ENCODE peak calls at places on chromosomes 5 and 9, in four cellular contexts. S, P, R and L are unnamed samples.

GRCh38 chr9:93184439-93185221 is 691 bp downstream of the WNK2 start:
- DNase-seq in R (no peak), P (no peak), S (no peak), L (no peak)

GRCh38 chr5:40631236-40631635 is 48.5 kb upstream of the PTGER4 start:
- DNase-seq in R (no peak), P (no peak), S (no peak), L (no peak)

GRCh38 chr5:168740055-168740820 is 161.1 kb upstream of the PANK3 start:
- DNase-seq in R (no peak), S (no peak), P (no peak), L (no peak)

GRCh38 chr5:54309237-54309636 is 1.1 kb downstream of the ARL15 start:
- DNase-seq in S (no peak), P (no peak), R (no peak), L (no peak)

GRCh38 chr9:33443047-33443446 is 4.3 kb downstream of the AQP3 start:
- DNase-seq in P (no peak), S (no peak), R (no peak), L (no peak)

GRCh38 chr5:165497707-165498106 is 1992.3 kb downstream of the MAT2B start:
- DNase-seq in R (no peak), P (no peak), S (no peak), L (no peak)

GRCh38 chr5:112717506-112718082 is 20.1 kb upstream of the APC start:
- DNase-seq in S (no peak), R (no peak), P (no peak), L (no peak)

GRCh38 chr9:110578896-110579752 is at the start of gene SVEP1:
- DNase-seq in P (peak), S (peak), R (no peak), L (peak)